ENCODE peak calls at places on chromosomes 6 and 20, in ten cellular contexts. One of them, this sample, is unnamed.

GRCh38 chr6:49551866-49552129 is 1.3 kb downstream of the C6orf141 start:
- DNase-seq in Peyer's patch: no peak
- DNase-seq in psoas muscle: no peak
- DNase-seq in HAP-1: no peak
- DNase-seq in tibial artery: no peak
- DNase-seq in testis: no peak
- DNase-seq in pancreas: no peak
- DNase-seq in aorta: no peak
- DNase-seq in H1: no peak
- DNase-seq in NT2/D1: no peak
- DNase-seq in this sample: no peak

GRCh38 chr6:50816115-50816675 is 2.5 kb upstream of the TFAP2B start:
- DNase-seq in tibial artery: peak; percentile 54
- DNase-seq in H1: peak; percentile 84
- DNase-seq in testis: peak; percentile 88
- DNase-seq in aorta: peak; percentile 57
- DNase-seq in Peyer's patch: peak; percentile 41
- DNase-seq in NT2/D1: peak; percentile 42
- DNase-seq in pancreas: peak; percentile 51
- DNase-seq in psoas muscle: peak; percentile 72
- DNase-seq in HAP-1: peak; percentile 64
- DNase-seq in this sample: peak; percentile 72

GRCh38 chr6:13419826-13420225 is 67.6 kb downstream of the GFOD1 start:
- DNase-seq in HAP-1: no peak
- DNase-seq in tibial artery: no peak
- DNase-seq in aorta: no peak
- DNase-seq in testis: no peak
- DNase-seq in NT2/D1: no peak
- DNase-seq in psoas muscle: no peak
- DNase-seq in pancreas: no peak
- DNase-seq in H1: no peak
- DNase-seq in Peyer's patch: no peak
- DNase-seq in this sample: no peak

GRCh38 chr6:35419431-35419830 is 32.7 kb upstream of the FANCE start:
- DNase-seq in HAP-1: no peak
- DNase-seq in H1: no peak
- DNase-seq in NT2/D1: peak; percentile 13
- DNase-seq in tibial artery: no peak
- DNase-seq in Peyer's patch: no peak
- DNase-seq in testis: no peak
- DNase-seq in pancreas: no peak
- DNase-seq in aorta: no peak
- DNase-seq in psoas muscle: no peak
- DNase-seq in this sample: no peak

GRCh38 chr20:49868964-49869363 is 46.4 kb downstream of the SPATA2 start:
- DNase-seq in psoas muscle: no peak
- DNase-seq in Peyer's patch: no peak
- DNase-seq in pancreas: no peak
- DNase-seq in aorta: no peak
- DNase-seq in testis: no peak
- DNase-seq in H1: no peak
- DNase-seq in NT2/D1: no peak
- DNase-seq in tibial artery: no peak
- DNase-seq in HAP-1: no peak
- DNase-seq in this sample: no peak

GRCh38 chr6:34234667-34235604 is 1.7 kb upstream of the HMGA1 start:
- DNase-seq in pancreas: peak; percentile 78
- DNase-seq in testis: peak; percentile 57
- DNase-seq in HAP-1: no peak
- DNase-seq in psoas muscle: peak; percentile 64
- DNase-seq in tibial artery: no peak
- DNase-seq in H1: peak; percentile 90
- DNase-seq in aorta: no peak
- DNase-seq in NT2/D1: no peak
- DNase-seq in Peyer's patch: peak; percentile 34
- DNase-seq in this sample: peak; percentile 80

GRCh38 chr6:158655569-158656450 is 6.0 kb downstream of the SYTL3 start:
- DNase-seq in pancreas: no peak
- DNase-seq in aorta: no peak
- DNase-seq in NT2/D1: no peak
- DNase-seq in Peyer's patch: peak; percentile 16
- DNase-seq in H1: no peak
- DNase-seq in psoas muscle: no peak
- DNase-seq in testis: no peak
- DNase-seq in HAP-1: no peak
- DNase-seq in tibial artery: no peak
- DNase-seq in this sample: peak; percentile 78

GRCh38 chr20:11216451-11217314 is 542.9 kb upstream of the JAG1 start:
- DNase-seq in H1: no peak
- DNase-seq in aorta: no peak
- DNase-seq in psoas muscle: no peak
- DNase-seq in tibial artery: no peak
- DNase-seq in testis: no peak
- DNase-seq in pancreas: no peak
- DNase-seq in NT2/D1: no peak
- DNase-seq in HAP-1: no peak
- DNase-seq in Peyer's patch: no peak
- DNase-seq in this sample: no peak

GRCh38 chr6:116255246-116255800 is 1.4 kb upstream of the TSPYL4 start:
- DNase-seq in NT2/D1: no peak
- DNase-seq in aorta: no peak
- DNase-seq in H1: no peak
- DNase-seq in psoas muscle: no peak
- DNase-seq in HAP-1: peak; percentile 27
- DNase-seq in Peyer's patch: no peak
- DNase-seq in tibial artery: no peak
- DNase-seq in pancreas: no peak
- DNase-seq in testis: peak; percentile 38
- DNase-seq in this sample: no peak

GRCh38 chr6:116251568-116252384 is 2.1 kb downstream of the TSPYL4 start:
- DNase-seq in testis: no peak
- DNase-seq in tibial artery: no peak
- DNase-seq in Peyer's patch: no peak
- DNase-seq in aorta: no peak
- DNase-seq in NT2/D1: no peak
- DNase-seq in HAP-1: peak; percentile 19
- DNase-seq in pancreas: no peak
- DNase-seq in psoas muscle: no peak
- DNase-seq in H1: no peak
- DNase-seq in this sample: no peak

GRCh38 chr6:116254297-116254724 is 436 bp upstream of the TSPYL4 start:
- DNase-seq in Peyer's patch: no peak
- DNase-seq in HAP-1: no peak
- DNase-seq in psoas muscle: no peak
- DNase-seq in testis: no peak
- DNase-seq in pancreas: no peak
- DNase-seq in tibial artery: no peak
- DNase-seq in aorta: no peak
- DNase-seq in NT2/D1: no peak
- DNase-seq in H1: no peak
- DNase-seq in this sample: no peak

GRCh38 chr6:116253188-116253504 is 729 bp downstream of the TSPYL4 start:
- DNase-seq in testis: no peak
- DNase-seq in HAP-1: no peak
- DNase-seq in psoas muscle: no peak
- DNase-seq in pancreas: no peak
- DNase-seq in Peyer's patch: no peak
- DNase-seq in aorta: no peak
- DNase-seq in H1: no peak
- DNase-seq in NT2/D1: no peak
- DNase-seq in tibial artery: no peak
- DNase-seq in this sample: no peak

DNA sequence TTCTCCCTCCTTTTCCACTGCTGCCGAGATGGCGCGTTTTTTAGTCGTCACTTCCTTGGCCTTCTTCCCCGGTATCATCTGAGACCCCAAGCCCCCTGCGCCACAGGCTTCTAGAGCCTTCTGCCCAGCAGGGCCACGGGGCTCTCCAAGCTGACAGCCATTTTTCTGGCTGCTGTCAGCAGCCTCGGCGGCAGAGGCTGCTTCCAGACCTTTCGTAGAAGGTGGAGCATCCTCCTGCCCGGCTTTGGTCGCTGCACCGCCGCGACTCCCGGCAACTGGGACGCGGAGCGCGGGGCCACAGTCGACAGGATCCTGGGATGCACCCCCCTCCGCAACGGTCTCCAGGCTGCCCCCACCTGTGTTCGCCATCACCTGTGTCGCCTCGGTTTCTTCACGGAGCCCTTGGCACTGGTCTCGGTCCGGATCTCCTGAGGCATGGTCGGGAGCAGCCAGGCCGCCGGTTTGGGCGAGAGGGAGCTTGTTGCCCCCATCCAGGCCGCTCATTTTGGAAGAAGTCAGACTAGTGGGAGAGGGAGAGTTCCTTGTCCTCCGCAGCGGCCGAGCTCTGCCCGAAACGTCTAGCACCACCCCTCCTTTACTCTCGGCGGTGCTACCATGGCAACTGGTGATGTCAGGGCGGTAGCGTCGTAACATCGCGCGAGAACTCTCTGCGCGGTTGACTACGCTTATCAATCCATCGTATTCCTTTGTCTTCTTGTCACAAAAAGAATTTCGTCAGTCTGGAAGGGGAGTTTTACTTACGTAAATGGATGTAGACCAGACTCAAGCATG is at the start of gene TSPYL4:
- DNase-seq in H1: peak; percentile 92
- DNase-seq in psoas muscle: peak; percentile 95
- DNase-seq in testis: peak; percentile 97
- DNase-seq in HAP-1: peak; percentile 94
- DNase-seq in pancreas: peak; percentile 94
- DNase-seq in aorta: peak; percentile 96
- DNase-seq in Peyer's patch: peak; percentile 94
- DNase-seq in tibial artery: peak; percentile 96
- DNase-seq in NT2/D1: peak; percentile 81
- DNase-seq in this sample: peak; percentile 95
- H3K4me1 ChIP-seq in H1: peaks cover 7% of the 10 kb centered on the region
- H3K4me1 ChIP-seq in psoas muscle: peaks cover 24% of the 10 kb centered on the region
- H3K4me1 ChIP-seq in testis: peaks cover 34% of the 10 kb centered on the region
- H3K4me1 ChIP-seq in HAP-1: peaks cover 40% of the 10 kb centered on the region
- H3K4me1 ChIP-seq in pancreas: peaks cover 45% of the 10 kb centered on the region
- H3K4me1 ChIP-seq in aorta: peaks cover 5% of the 10 kb centered on the region
- H3K4me1 ChIP-seq in Peyer's patch: peaks cover 45% of the 10 kb centered on the region
- H3K4me1 ChIP-seq in tibial artery: no peaks in the 10 kb centered on the region
- H3K4me1 ChIP-seq in NT2/D1: peaks cover 6% of the 10 kb centered on the region
- H3K4me1 ChIP-seq in this sample: peaks cover 42% of the 10 kb centered on the region

GRCh38 chr6:53792016-53792415 is 2.8 kb upstream of the LRRC1 start:
- DNase-seq in pancreas: no peak
- DNase-seq in Peyer's patch: no peak
- DNase-seq in H1: no peak
- DNase-seq in aorta: no peak
- DNase-seq in testis: no peak
- DNase-seq in tibial artery: no peak
- DNase-seq in psoas muscle: no peak
- DNase-seq in NT2/D1: no peak
- DNase-seq in HAP-1: no peak
- DNase-seq in this sample: no peak
- H3K4me3 ChIP-seq in pancreas: no peak overlapping the region
- H3K4me3 ChIP-seq in Peyer's patch: no peak overlapping the region
- H3K4me3 ChIP-seq in H1: no peak overlapping the region
- H3K4me3 ChIP-seq in aorta: no peak overlapping the region
- H3K4me3 ChIP-seq in testis: no peak overlapping the region
- H3K4me3 ChIP-seq in tibial artery: no peak overlapping the region
- H3K4me3 ChIP-seq in psoas muscle: no peak overlapping the region
- H3K4me3 ChIP-seq in NT2/D1: no peak overlapping the region
- H3K4me3 ChIP-seq in HAP-1: no peak overlapping the region
- H3K4me3 ChIP-seq in this sample: no peak overlapping the region

DNA sequence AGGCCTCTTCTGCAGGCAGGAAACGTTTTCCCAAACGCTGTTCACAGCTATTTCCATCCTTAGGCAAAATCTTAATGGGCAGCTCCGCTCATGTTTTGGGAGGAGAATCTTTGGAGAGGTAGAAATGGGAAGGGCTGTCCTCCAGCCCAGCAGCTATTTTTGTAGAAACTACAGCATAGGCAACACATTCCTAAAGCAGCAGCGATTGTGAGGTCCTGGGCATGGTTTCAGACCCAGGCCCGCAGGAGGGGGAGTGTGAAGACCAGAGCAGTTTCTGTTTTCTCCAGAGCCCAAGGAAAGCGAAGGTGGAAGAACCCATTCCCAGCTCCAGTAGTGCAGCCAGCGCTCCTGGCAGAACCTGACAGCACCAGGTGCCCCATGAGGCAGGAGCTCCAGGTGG is 8.4 kb downstream of the LY86 start:
- DNase-seq in psoas muscle: no peak
- DNase-seq in tibial artery: no peak
- DNase-seq in Peyer's patch: no peak
- DNase-seq in pancreas: no peak
- DNase-seq in testis: no peak
- DNase-seq in NT2/D1: no peak
- DNase-seq in aorta: no peak
- DNase-seq in H1: no peak
- DNase-seq in HAP-1: no peak
- DNase-seq in this sample: no peak
- H3K4me1 ChIP-seq in psoas muscle: no peaks in the 10 kb centered on the region
- H3K4me1 ChIP-seq in tibial artery: no peaks in the 10 kb centered on the region
- H3K4me1 ChIP-seq in Peyer's patch: no peaks in the 10 kb centered on the region
- H3K4me1 ChIP-seq in pancreas: no peaks in the 10 kb centered on the region
- H3K4me1 ChIP-seq in testis: no peaks in the 10 kb centered on the region
- H3K4me1 ChIP-seq in NT2/D1: peaks cover 7% of the 10 kb centered on the region
- H3K4me1 ChIP-seq in aorta: no peaks in the 10 kb centered on the region
- H3K4me1 ChIP-seq in H1: no peaks in the 10 kb centered on the region
- H3K4me1 ChIP-seq in HAP-1: no peaks in the 10 kb centered on the region
- H3K4me1 ChIP-seq in this sample: peaks cover 25% of the 10 kb centered on the region

GRCh38 chr20:53943522-53944291 is 126.7 kb downstream of the BCAS1 start:
- DNase-seq in psoas muscle: no peak
- DNase-seq in Peyer's patch: no peak
- DNase-seq in tibial artery: no peak
- DNase-seq in aorta: no peak
- DNase-seq in testis: peak; percentile 40
- DNase-seq in pancreas: no peak
- DNase-seq in H1: peak; percentile 44
- DNase-seq in HAP-1: peak; percentile 64
- DNase-seq in NT2/D1: no peak
- DNase-seq in this sample: no peak

GRCh38 chr20:53941680-53942079 is 128.7 kb downstream of the BCAS1 start:
- DNase-seq in testis: no peak
- DNase-seq in H1: no peak
- DNase-seq in Peyer's patch: no peak
- DNase-seq in pancreas: no peak
- DNase-seq in HAP-1: no peak
- DNase-seq in aorta: no peak
- DNase-seq in tibial artery: no peak
- DNase-seq in NT2/D1: no peak
- DNase-seq in psoas muscle: no peak
- DNase-seq in this sample: no peak

GRCh38 chr20:53942121-53942816 is 128.1 kb downstream of the BCAS1 start:
- DNase-seq in psoas muscle: no peak
- DNase-seq in tibial artery: no peak
- DNase-seq in NT2/D1: peak; percentile 76
- DNase-seq in testis: no peak
- DNase-seq in H1: peak; percentile 63
- DNase-seq in aorta: no peak
- DNase-seq in Peyer's patch: no peak
- DNase-seq in HAP-1: no peak
- DNase-seq in pancreas: no peak
- DNase-seq in this sample: no peak

GRCh38 chr20:53944796-53945195 is 125.6 kb downstream of the BCAS1 start:
- DNase-seq in testis: no peak
- DNase-seq in aorta: no peak
- DNase-seq in H1: no peak
- DNase-seq in Peyer's patch: no peak
- DNase-seq in pancreas: no peak
- DNase-seq in HAP-1: no peak
- DNase-seq in NT2/D1: no peak
- DNase-seq in psoas muscle: no peak
- DNase-seq in tibial artery: no peak
- DNase-seq in this sample: no peak

DNA sequence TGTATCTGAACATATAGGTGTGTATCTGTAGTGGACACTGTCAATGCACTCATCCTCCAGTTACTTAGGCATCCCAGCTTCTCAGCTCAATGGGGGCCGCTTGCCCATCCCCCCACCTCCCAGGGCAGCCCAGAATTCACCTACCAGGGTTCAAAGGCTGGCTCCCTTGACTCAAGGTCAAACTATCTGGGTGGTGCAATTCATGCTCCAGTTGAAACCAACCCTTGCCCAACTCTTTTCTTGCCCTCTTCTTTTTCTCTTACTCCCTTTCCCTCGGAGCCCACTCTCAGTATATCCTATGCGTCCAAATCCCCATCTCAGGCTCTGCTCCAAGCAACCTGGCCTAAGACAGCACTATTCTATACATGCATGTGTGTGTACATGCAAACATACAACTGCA is 127.4 kb downstream of the BCAS1 start:
- DNase-seq in tibial artery: no peak
- DNase-seq in H1: peak; percentile 41
- DNase-seq in HAP-1: no peak
- DNase-seq in aorta: no peak
- DNase-seq in testis: no peak
- DNase-seq in psoas muscle: no peak
- DNase-seq in pancreas: no peak
- DNase-seq in NT2/D1: no peak
- DNase-seq in Peyer's patch: no peak
- DNase-seq in this sample: no peak
- H3K4me3 ChIP-seq in tibial artery: no peak overlapping the region
- H3K4me3 ChIP-seq in H1: no peak overlapping the region
- H3K4me3 ChIP-seq in HAP-1: no peak overlapping the region
- H3K4me3 ChIP-seq in aorta: no peak overlapping the region
- H3K4me3 ChIP-seq in testis: no peak overlapping the region
- H3K4me3 ChIP-seq in psoas muscle: no peak overlapping the region
- H3K4me3 ChIP-seq in pancreas: no peak overlapping the region
- H3K4me3 ChIP-seq in NT2/D1: no peak overlapping the region
- H3K4me3 ChIP-seq in Peyer's patch: no peak overlapping the region
- H3K4me3 ChIP-seq in this sample: no peak overlapping the region

This sample was measured in upper lobe of right lung.